ENCODE peak calls at places on chromosomes 11 and 22, in ten cellular contexts. One of them, this sample, is unnamed.
A peak's percentile ranks its signal among the peaks of the same experiment; 100 is the strongest.

GRCh38 chr22:22745225-22746060 is 101.0 kb downstream of the GGTLC2 start:
- DNase-seq in T1000: no peak
- DNase-seq in stimulated activated naive CD8-positive, alpha-beta T cell treated with anti-CD3 and anti-CD28 coated beads, Interleukin-15, amount 100 ng/mL, for 72 hours: peak; percentile 20
- DNase-seq in kidney tubule cell: peak; percentile 58
- DNase-seq in fibroblast of pulmonary artery: peak; percentile 50
- DNase-seq in activated CD4-positive, alpha-beta T cell treated with anti-CD3 and anti-CD28 coated beads, Interleukin-2, amount 10 ng/mL, durations not matched to agents 7 days and 5 days: peak; percentile 42
- DNase-seq in Right ventricle myocardium superior: no peak
- DNase-seq in Karpas-422: peak; percentile 87
- DNase-seq in lower lobe of right lung: no peak
- DNase-seq in astrocyte of the hippocampus: peak; percentile 19
- DNase-seq in this sample: no peak

GRCh38 chr11:11163669-11164377 is 189.2 kb downstream of the CSNK2A3 start:
- DNase-seq in stimulated activated naive CD8-positive, alpha-beta T cell treated with anti-CD3 and anti-CD28 coated beads, Interleukin-15, amount 100 ng/mL, for 72 hours: no peak
- DNase-seq in activated CD4-positive, alpha-beta T cell treated with anti-CD3 and anti-CD28 coated beads, Interleukin-2, amount 10 ng/mL, durations not matched to agents 7 days and 5 days: no peak
- DNase-seq in astrocyte of the hippocampus: no peak
- DNase-seq in kidney tubule cell: no peak
- DNase-seq in Right ventricle myocardium superior: no peak
- DNase-seq in Karpas-422: no peak
- DNase-seq in lower lobe of right lung: no peak
- DNase-seq in T1000: no peak
- DNase-seq in fibroblast of pulmonary artery: no peak
- DNase-seq in this sample: no peak

GRCh38 chr22:28949788-28950187 is 66.4 kb downstream of the ZNRF3 start:
- DNase-seq in lower lobe of right lung: no peak
- DNase-seq in kidney tubule cell: no peak
- DNase-seq in astrocyte of the hippocampus: no peak
- DNase-seq in fibroblast of pulmonary artery: peak; percentile 51
- DNase-seq in Karpas-422: no peak
- DNase-seq in Right ventricle myocardium superior: no peak
- DNase-seq in activated CD4-positive, alpha-beta T cell treated with anti-CD3 and anti-CD28 coated beads, Interleukin-2, amount 10 ng/mL, durations not matched to agents 7 days and 5 days: no peak
- DNase-seq in T1000: no peak
- DNase-seq in stimulated activated naive CD8-positive, alpha-beta T cell treated with anti-CD3 and anti-CD28 coated beads, Interleukin-15, amount 100 ng/mL, for 72 hours: no peak
- DNase-seq in this sample: no peak

GRCh38 chr11:10878408-10879214 is 20.8 kb upstream of the ZBED5 start:
- DNase-seq in kidney tubule cell: peak; percentile 75
- DNase-seq in activated CD4-positive, alpha-beta T cell treated with anti-CD3 and anti-CD28 coated beads, Interleukin-2, amount 10 ng/mL, durations not matched to agents 7 days and 5 days: peak; percentile 55
- DNase-seq in T1000: no peak
- DNase-seq in stimulated activated naive CD8-positive, alpha-beta T cell treated with anti-CD3 and anti-CD28 coated beads, Interleukin-15, amount 100 ng/mL, for 72 hours: no peak
- DNase-seq in Karpas-422: peak; percentile 93
- DNase-seq in lower lobe of right lung: no peak
- DNase-seq in astrocyte of the hippocampus: peak; percentile 65
- DNase-seq in Right ventricle myocardium superior: no peak
- DNase-seq in fibroblast of pulmonary artery: peak; percentile 86
- DNase-seq in this sample: no peak

GRCh38 chr11:61293869-61294716 is 1.0 kb downstream of the VWCE start:
- DNase-seq in T1000: peak; percentile 62
- DNase-seq in fibroblast of pulmonary artery: peak; percentile 66
- DNase-seq in stimulated activated naive CD8-positive, alpha-beta T cell treated with anti-CD3 and anti-CD28 coated beads, Interleukin-15, amount 100 ng/mL, for 72 hours: peak; percentile 52
- DNase-seq in astrocyte of the hippocampus: peak; percentile 65
- DNase-seq in kidney tubule cell: peak; percentile 23
- DNase-seq in lower lobe of right lung: peak; percentile 55
- DNase-seq in activated CD4-positive, alpha-beta T cell treated with anti-CD3 and anti-CD28 coated beads, Interleukin-2, amount 10 ng/mL, durations not matched to agents 7 days and 5 days: peak; percentile 17
- DNase-seq in Karpas-422: peak; percentile 53
- DNase-seq in Right ventricle myocardium superior: peak; percentile 74
- DNase-seq in this sample: peak; percentile 79

GRCh38 chr22:44365196-44365802 is 52.5 kb upstream of the SHISAL1 start:
- DNase-seq in astrocyte of the hippocampus: no peak
- DNase-seq in Karpas-422: no peak
- DNase-seq in fibroblast of pulmonary artery: no peak
- DNase-seq in T1000: no peak
- DNase-seq in activated CD4-positive, alpha-beta T cell treated with anti-CD3 and anti-CD28 coated beads, Interleukin-2, amount 10 ng/mL, durations not matched to agents 7 days and 5 days: no peak
- DNase-seq in lower lobe of right lung: peak; percentile 24
- DNase-seq in kidney tubule cell: no peak
- DNase-seq in stimulated activated naive CD8-positive, alpha-beta T cell treated with anti-CD3 and anti-CD28 coated beads, Interleukin-15, amount 100 ng/mL, for 72 hours: no peak
- DNase-seq in Right ventricle myocardium superior: peak; percentile 41
- DNase-seq in this sample: peak; percentile 51

GRCh38 chr11:111922803-111923202 is 4.1 kb downstream of the C11orf52 start:
- DNase-seq in stimulated activated naive CD8-positive, alpha-beta T cell treated with anti-CD3 and anti-CD28 coated beads, Interleukin-15, amount 100 ng/mL, for 72 hours: no peak
- DNase-seq in Right ventricle myocardium superior: no peak
- DNase-seq in astrocyte of the hippocampus: peak; percentile 73
- DNase-seq in Karpas-422: no peak
- DNase-seq in activated CD4-positive, alpha-beta T cell treated with anti-CD3 and anti-CD28 coated beads, Interleukin-2, amount 10 ng/mL, durations not matched to agents 7 days and 5 days: no peak
- DNase-seq in T1000: no peak
- DNase-seq in fibroblast of pulmonary artery: peak; percentile 89
- DNase-seq in kidney tubule cell: peak; percentile 41
- DNase-seq in lower lobe of right lung: no peak
- DNase-seq in this sample: no peak

GRCh38 chr22:46992121-46992731 is 229.8 kb downstream of the TBC1D22A start:
- DNase-seq in T1000: no peak
- DNase-seq in fibroblast of pulmonary artery: no peak
- DNase-seq in kidney tubule cell: no peak
- DNase-seq in lower lobe of right lung: no peak
- DNase-seq in Karpas-422: no peak
- DNase-seq in astrocyte of the hippocampus: no peak
- DNase-seq in stimulated activated naive CD8-positive, alpha-beta T cell treated with anti-CD3 and anti-CD28 coated beads, Interleukin-15, amount 100 ng/mL, for 72 hours: no peak
- DNase-seq in Right ventricle myocardium superior: no peak
- DNase-seq in activated CD4-positive, alpha-beta T cell treated with anti-CD3 and anti-CD28 coated beads, Interleukin-2, amount 10 ng/mL, durations not matched to agents 7 days and 5 days: no peak
- DNase-seq in this sample: no peak

GRCh38 chr11:124069429-124070401 is 28.6 kb upstream of the OR10G7 start:
- DNase-seq in fibroblast of pulmonary artery: peak; percentile 70
- DNase-seq in lower lobe of right lung: peak; percentile 66
- DNase-seq in kidney tubule cell: peak; percentile 64
- DNase-seq in activated CD4-positive, alpha-beta T cell treated with anti-CD3 and anti-CD28 coated beads, Interleukin-2, amount 10 ng/mL, durations not matched to agents 7 days and 5 days: peak; percentile 58
- DNase-seq in T1000: peak; percentile 15
- DNase-seq in Karpas-422: peak; percentile 72
- DNase-seq in Right ventricle myocardium superior: peak; percentile 58
- DNase-seq in astrocyte of the hippocampus: peak; percentile 79
- DNase-seq in stimulated activated naive CD8-positive, alpha-beta T cell treated with anti-CD3 and anti-CD28 coated beads, Interleukin-15, amount 100 ng/mL, for 72 hours: peak; percentile 55
- DNase-seq in this sample: peak; percentile 87

This sample was measured in spleen.